ENCODE peak calls at places on chromosomes 4 and X, in four cellular contexts. W, C, E and S are unnamed samples.

GRCh38 chrX:47191331-47191730 is 2.3 kb upstream of the UBA1 start:
- DNase-seq in E (no peak), C (no peak), W (no peak), S (peak)

GRCh38 chr4:8142556-8142955 is 16.1 kb downstream of the ABLIM2 start:
- DNase-seq in C (no peak), W (no peak), E (no peak), S (no peak)

GRCh38 chr4:179976777-179977176 is 2266.4 kb upstream of the TENM3 start:
- DNase-seq in C (no peak), E (no peak), W (no peak), S (no peak)

GRCh38 chr4:8040607-8041006 is 100.9 kb upstream of the AFAP1 start:
- DNase-seq in C (no peak), W (no peak), E (no peak), S (no peak)

GRCh38 chr4:67712000-67712625 is 11.2 kb upstream of the UBA6 start:
- DNase-seq in W (no peak), C (no peak), E (no peak), S (no peak)

GRCh38 chr4:76689079-76689817 is 208.7 kb downstream of the SOWAHB start:
- DNase-seq in C (no peak), E (no peak), W (no peak), S (peak)

GRCh38 chrX:30887288-30887687 is 1.8 kb downstream of the TAB3 start:
- DNase-seq in E (no peak), W (no peak), C (no peak), S (no peak)

GRCh38 chr4:82753725-82754410 is 44.7 kb downstream of the SCD5 start:
- DNase-seq in E (no peak), W (no peak), C (no peak), S (no peak)

GRCh38 chrX:17537652-17538301 is 162.8 kb downstream of the NHS start:
- DNase-seq in C (no peak), E (no peak), W (no peak), S (no peak)

GRCh38 chr4:77175201-77175610 is 18.2 kb downstream of the CCNG2 start:
- DNase-seq in W (peak), E (no peak), C (no peak), S (no peak)

GRCh38 chrX:72644946-72645345 is 69.2 kb downstream of the PHKA1 start:
- DNase-seq in E (no peak), C (no peak), W (no peak), S (no peak)
- TF ChIP-seq SP1 in E (no peak), C (no peak), W (no peak), S (no peak)

GRCh38 chr4:113579360-113579759 is 182.2 kb downstream of the CAMK2D start:
- DNase-seq in E (no peak), C (no peak), W (no peak), S (no peak)

GRCh38 chr4:113572620-113573019 is 188.9 kb downstream of the CAMK2D start:
- DNase-seq in C (no peak), E (no peak), W (no peak), S (no peak)

GRCh38 chr4:113574636-113575103 is 186.9 kb downstream of the CAMK2D start:
- DNase-seq in C (no peak), E (no peak), W (no peak), S (no peak)

GRCh38 chr4:113576947-113577678 is 184.4 kb downstream of the CAMK2D start:
- DNase-seq in E (no peak), W (no peak), C (no peak), S (no peak)

DNA sequence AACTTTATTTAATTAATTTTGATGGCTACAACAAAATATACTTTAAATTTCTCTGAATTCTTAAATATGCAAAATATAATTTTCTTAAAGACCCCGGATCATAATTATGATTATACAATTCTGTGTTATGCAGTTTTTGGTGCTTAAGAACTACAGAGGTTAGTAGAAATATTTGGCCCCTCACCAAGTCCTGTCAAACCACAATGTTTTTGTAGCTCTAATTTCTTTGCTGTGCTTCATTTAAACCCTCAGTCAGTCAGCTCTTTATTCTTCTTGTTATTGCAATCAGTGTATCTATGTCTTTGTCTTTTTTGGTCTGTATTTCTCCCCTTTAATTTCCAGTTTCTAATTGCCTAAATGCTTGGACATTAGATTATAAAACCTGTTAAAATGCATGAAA is 186.1 kb downstream of the CAMK2D start:
- DNase-seq in C (no peak), W (no peak), E (no peak), S (no peak)
- TF ChIP-seq EGR1 in C (no peak), W (no peak), E (no peak), S (no peak)

GRCh38 chr4:94913316-94913715 is 155.6 kb downstream of the BMPR1B start:
- DNase-seq in W (no peak), C (no peak), E (no peak), S (no peak)
- TF ChIP-seq SP1 in W (no peak), C (no peak), E (no peak), S (no peak)

GRCh38 chr4:38866973-38867477 is 581 bp upstream of the FAM114A1 start:
- DNase-seq in W (no peak), E (no peak), C (no peak), S (no peak)

GRCh38 chr4:38865445-38865844 is 2.2 kb upstream of the FAM114A1 start:
- DNase-seq in W (no peak), E (no peak), C (no peak), S (no peak)

GRCh38 chr4:38869511-38869910 is 1.9 kb downstream of the FAM114A1 start:
- DNase-seq in W (no peak), C (no peak), E (no peak), S (no peak)

GRCh38 chr4:38868055-38868965 is 704 bp downstream of the FAM114A1 start:
- DNase-seq in W (no peak), C (no peak), E (peak), S (no peak)

GRCh38 chr4:38867478-38868054 is at the start of gene FAM114A1:
- DNase-seq in W (no peak), C (no peak), E (peak), S (no peak)
- TF ChIP-seq EGR1 in W (no peak), C (no peak), E (peak), S (peak)

DNA sequence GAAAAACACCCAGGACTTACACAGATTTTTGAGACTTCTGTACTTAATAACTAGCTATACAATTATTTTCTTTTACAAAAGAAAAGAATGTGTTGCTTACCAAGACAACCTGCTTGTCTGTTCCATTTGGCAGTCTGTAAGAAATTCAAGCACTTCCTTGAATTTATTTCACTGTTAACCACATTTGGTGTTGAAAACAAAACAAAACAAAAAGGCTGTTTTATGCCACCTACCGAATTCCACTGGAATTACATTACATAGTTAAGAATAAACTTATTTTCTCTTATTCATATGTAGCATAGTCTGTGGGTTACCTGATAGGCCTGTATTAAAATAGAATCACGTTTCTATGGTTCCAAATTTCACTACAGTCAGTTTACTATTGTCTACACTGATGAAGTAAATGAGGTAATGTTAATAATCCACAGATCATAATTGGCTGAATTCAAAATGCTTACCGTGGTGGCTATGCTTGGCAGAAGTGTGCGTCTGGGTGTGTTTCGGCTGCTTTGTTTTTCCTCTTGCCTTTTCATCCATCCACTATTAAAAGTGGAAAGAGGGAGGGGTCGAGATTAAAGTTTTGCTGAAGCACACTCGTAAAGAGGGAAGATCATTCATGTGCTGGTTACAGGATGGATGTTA is at the start of gene TLR1:
- DNase-seq in W (no peak), C (peak), E (no peak), S (peak)
- TF ChIP-seq SP1 in W (no peak), C (no peak), E (no peak), S (no peak)

GRCh38 chrX:73849054-73849453 is 286.1 kb downstream of the CHIC1 start:
- DNase-seq in E (no peak), W (no peak), C (no peak), S (no peak)

GRCh38 chrX:73847991-73848390 is 285.0 kb downstream of the CHIC1 start:
- DNase-seq in E (no peak), C (no peak), W (no peak), S (no peak)

GRCh38 chrX:73850124-73851013 is 287.4 kb downstream of the CHIC1 start:
- DNase-seq in W (no peak), C (peak), E (peak), S (peak)

GRCh38 chrX:73852022-73852421 is 289.0 kb downstream of the CHIC1 start:
- DNase-seq in C (no peak), E (no peak), W (no peak), S (no peak)

GRCh38 chrX:73851014-73852009 is 288.3 kb downstream of the CHIC1 start:
- DNase-seq in C (peak), W (no peak), E (peak), S (no peak)
- TF ChIP-seq EGR1 in C (no peak), W (no peak), E (no peak), S (no peak)

DNA sequence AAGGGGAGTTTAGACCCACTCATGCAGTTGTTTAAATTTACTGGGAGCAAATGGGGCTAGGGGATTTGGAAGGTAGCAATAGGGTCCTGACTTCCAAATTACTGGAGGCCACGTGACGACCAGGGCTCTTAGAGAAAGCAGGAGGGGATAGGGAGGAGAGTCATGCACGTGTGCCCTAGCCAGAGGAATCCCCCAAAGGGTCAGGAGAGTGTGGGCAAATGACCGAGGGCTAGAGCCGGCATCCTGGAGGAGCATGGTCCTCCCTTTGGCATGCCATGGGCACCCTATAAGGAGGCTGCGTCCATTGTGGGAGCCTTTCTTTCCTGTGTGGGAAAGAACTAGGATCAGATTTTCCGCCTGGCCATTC is 25.5 kb upstream of the GPC4 start:
- DNase-seq in C (no peak), E (no peak), W (no peak), S (no peak)
- TF ChIP-seq SP1 in C (no peak), E (no peak), W (no peak), S (no peak)

DNA sequence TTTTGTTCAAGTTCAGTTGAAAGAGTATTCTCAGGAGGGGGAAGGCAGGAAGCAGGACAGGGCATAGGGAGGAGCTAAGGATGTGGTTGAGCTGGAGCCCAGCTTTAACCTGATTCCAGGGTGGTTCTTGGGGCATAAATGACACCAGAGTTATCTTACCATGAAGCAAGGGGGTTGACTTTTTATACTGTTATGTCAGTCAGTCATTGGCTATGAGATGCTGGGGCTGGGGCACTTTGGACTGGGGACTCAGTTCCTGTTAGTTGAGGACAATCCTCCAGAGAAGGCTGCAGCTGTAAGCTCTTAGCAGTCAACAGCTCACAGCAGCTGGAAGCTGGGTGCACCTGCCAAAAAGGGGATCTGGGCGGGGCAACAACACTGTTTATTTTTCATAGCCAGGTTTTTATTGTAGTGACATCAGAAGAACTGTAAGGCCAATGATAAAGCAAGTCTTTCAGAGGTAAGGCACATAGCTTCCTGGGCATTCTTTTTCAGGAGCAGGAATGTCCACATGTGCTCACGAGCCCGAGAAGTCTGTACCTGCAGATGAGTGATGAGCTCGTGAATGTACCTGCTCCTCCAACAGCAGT is 78.5 kb downstream of the MID1IP1 start:
- DNase-seq in W (no peak), E (no peak), C (no peak), S (no peak)
- TF ChIP-seq EGR1 in W (no peak), E (no peak), C (no peak), S (no peak)